ENCODE peak calls at places on chromosomes 3 and 15, in four cellular contexts. One of them, this sample, is unnamed.
A peak's percentile ranks its signal among the peaks of the same experiment; 100 is the strongest.

GRCh38 chr3:119091936-119092677 is 53.9 kb upstream of the TEX55 start:
- DNase-seq in HepG2: no peak
- DNase-seq in H1: no peak
- DNase-seq in K562: no peak
- DNase-seq in this sample: no peak

GRCh38 chr3:107845355-107846281 is 245.2 kb downstream of the CD47 start:
- DNase-seq in K562: no peak
- DNase-seq in H1: no peak
- DNase-seq in HepG2: no peak
- DNase-seq in this sample: no peak

GRCh38 chr3:36937492-36937891 is 7.4 kb downstream of the TRANK1 start:
- DNase-seq in K562: no peak
- DNase-seq in HepG2: no peak
- DNase-seq in H1: no peak
- DNase-seq in this sample: no peak

GRCh38 chr15:33360876-33361275 is 50.1 kb downstream of the RYR3 start:
- DNase-seq in HepG2: no peak
- DNase-seq in K562: no peak
- DNase-seq in H1: no peak
- DNase-seq in this sample: no peak

GRCh38 chr3:15241341-15241740 is 35.3 kb downstream of the CAPN7 start:
- DNase-seq in H1: no peak
- DNase-seq in K562: peak; percentile 66
- DNase-seq in HepG2: no peak
- DNase-seq in this sample: peak; percentile 32

GRCh38 chr15:38868326-38869114 is 303.9 kb upstream of the RASGRP1 start:
- DNase-seq in H1: no peak
- DNase-seq in HepG2: peak; percentile 11
- DNase-seq in K562: no peak
- DNase-seq in this sample: peak; percentile 88

GRCh38 chr15:45401665-45402161 is 23.4 kb upstream of the GATM start:
- DNase-seq in H1: no peak
- DNase-seq in HepG2: no peak
- DNase-seq in K562: no peak
- DNase-seq in this sample: no peak

GRCh38 chr15:48798319-48798718 is 12.6 kb downstream of the CEP152 start:
- DNase-seq in H1: no peak
- DNase-seq in K562: no peak
- DNase-seq in HepG2: no peak
- DNase-seq in this sample: no peak

GRCh38 chr15:75884041-75884440 is 19.6 kb upstream of the FBXO22 start:
- DNase-seq in H1: no peak
- DNase-seq in K562: no peak
- DNase-seq in HepG2: no peak
- DNase-seq in this sample: no peak

GRCh38 chr15:67548862-67549651 is 6.6 kb downstream of the MAP2K5 start:
- DNase-seq in K562: no peak
- DNase-seq in H1: peak; percentile 72
- DNase-seq in HepG2: no peak
- DNase-seq in this sample: no peak

GRCh38 chr3:194382892-194383223 is 13.3 kb upstream of the LRRC15 start:
- DNase-seq in H1: peak; percentile 53
- DNase-seq in K562: no peak
- DNase-seq in HepG2: no peak
- DNase-seq in this sample: no peak

GRCh38 chr15:77225641-77226040 is 154.7 kb upstream of the TSPAN3 start:
- DNase-seq in K562: no peak
- DNase-seq in H1: no peak
- DNase-seq in HepG2: peak; percentile 28
- DNase-seq in this sample: no peak

GRCh38 chr3:59812778-59813558 is 763.1 kb upstream of the CFAP20DC start:
- DNase-seq in H1: no peak
- DNase-seq in K562: no peak
- DNase-seq in HepG2: no peak
- DNase-seq in this sample: no peak

GRCh38 chr3:29384640-29385039 is 103.8 kb downstream of the RBMS3 start:
- DNase-seq in K562: no peak
- DNase-seq in H1: no peak
- DNase-seq in HepG2: no peak
- DNase-seq in this sample: no peak

GRCh38 chr3:35383719-35384555 is 255.4 kb upstream of the ARPP21 start:
- DNase-seq in HepG2: no peak
- DNase-seq in K562: no peak
- DNase-seq in H1: no peak
- DNase-seq in this sample: peak; percentile 27

GRCh38 chr3:188092648-188093047 is 61.3 kb upstream of the LPP start:
- DNase-seq in HepG2: no peak
- DNase-seq in H1: no peak
- DNase-seq in K562: no peak
- DNase-seq in this sample: no peak

GRCh38 chr15:94584833-94585244 is 353.5 kb downstream of the MCTP2 start:
- DNase-seq in HepG2: no peak
- DNase-seq in K562: no peak
- DNase-seq in H1: no peak
- DNase-seq in this sample: no peak

GRCh38 chr3:174242311-174243041 is 616.7 kb upstream of the NAALADL2 start:
- DNase-seq in K562: no peak
- DNase-seq in HepG2: no peak
- DNase-seq in H1: no peak
- DNase-seq in this sample: no peak

GRCh38 chr15:100708916-100709315 is 106.5 kb downstream of the ASB7 start:
- DNase-seq in HepG2: no peak
- DNase-seq in K562: no peak
- DNase-seq in H1: no peak
- DNase-seq in this sample: no peak

GRCh38 chr3:194301730-194302129 is 49.4 kb downstream of the CPN2 start:
- DNase-seq in H1: no peak
- DNase-seq in K562: no peak
- DNase-seq in HepG2: no peak
- DNase-seq in this sample: no peak

GRCh38 chr3:125236331-125236903 is 23.9 kb upstream of the SLC12A8 start:
- DNase-seq in H1: no peak
- DNase-seq in K562: no peak
- DNase-seq in HepG2: no peak
- DNase-seq in this sample: no peak

GRCh38 chr3:106029941-106030619 is 161.3 kb upstream of the CBLB start:
- DNase-seq in H1: no peak
- DNase-seq in K562: no peak
- DNase-seq in HepG2: no peak
- DNase-seq in this sample: no peak

GRCh38 chr15:49927462-49927861 is 191.6 kb downstream of the ATP8B4 start:
- DNase-seq in HepG2: no peak
- DNase-seq in K562: no peak
- DNase-seq in H1: no peak
- DNase-seq in this sample: no peak

GRCh38 chr3:67037615-67038014 is 39.5 kb downstream of the KBTBD8 start:
- DNase-seq in HepG2: no peak
- DNase-seq in K562: no peak
- DNase-seq in H1: no peak
- DNase-seq in this sample: no peak

GRCh38 chr3:62203561-62203960 is 169.8 kb downstream of the FEZF2 start:
- DNase-seq in H1: no peak
- DNase-seq in K562: no peak
- DNase-seq in HepG2: no peak
- DNase-seq in this sample: no peak

GRCh38 chr15:92904832-92905640 is 4.9 kb downstream of the CHD2 start:
- DNase-seq in HepG2: no peak
- DNase-seq in K562: no peak
- DNase-seq in H1: no peak
- DNase-seq in this sample: peak; percentile 53

GRCh38 chr3:149494759-149495580 is 20.5 kb downstream of the TM4SF4 start:
- DNase-seq in HepG2: no peak
- DNase-seq in K562: no peak
- DNase-seq in H1: no peak
- DNase-seq in this sample: no peak

GRCh38 chr3:111538687-111539086 is 3.3 kb upstream of the CD96 start:
- DNase-seq in K562: no peak
- DNase-seq in HepG2: peak; percentile 13
- DNase-seq in H1: no peak
- DNase-seq in this sample: no peak

GRCh38 chr15:58465866-58466517 is 34.2 kb downstream of the LIPC start:
- DNase-seq in K562: no peak
- DNase-seq in H1: no peak
- DNase-seq in HepG2: no peak
- DNase-seq in this sample: no peak

GRCh38 chr3:71281173-71281738 is 302.3 kb downstream of the FOXP1 start:
- DNase-seq in HepG2: no peak
- DNase-seq in H1: no peak
- DNase-seq in K562: no peak
- DNase-seq in this sample: no peak

GRCh38 chr3:4979401-4980228 is at the start of gene BHLHE40:
- DNase-seq in HepG2: no peak
- DNase-seq in H1: peak; percentile 72
- DNase-seq in K562: peak; percentile 43
- DNase-seq in this sample: no peak

GRCh38 chr3:70120360-70120966 is 120.9 kb downstream of the SAMMSON start:
- DNase-seq in K562: peak; percentile 67
- DNase-seq in H1: peak; percentile 91
- DNase-seq in HepG2: peak; percentile 65
- DNase-seq in this sample: peak; percentile 90

GRCh38 chr3:42130329-42131070 is 39.3 kb downstream of the TRAK1 start:
- DNase-seq in H1: no peak
- DNase-seq in K562: no peak
- DNase-seq in HepG2: peak; percentile 99
- DNase-seq in this sample: peak; percentile 85

GRCh38 chr3:170809975-170810357 is 60.0 kb downstream of the RPL22L1 start:
- DNase-seq in HepG2: no peak
- DNase-seq in K562: no peak
- DNase-seq in H1: no peak
- DNase-seq in this sample: no peak

GRCh38 chr3:176814252-176814651 is 383.0 kb downstream of the TBL1XR1 start:
- DNase-seq in K562: peak; percentile 9
- DNase-seq in H1: peak; percentile 83
- DNase-seq in HepG2: peak; percentile 32
- DNase-seq in this sample: peak; percentile 5
- TF ChIP-seq PHF8 in K562: no peak
- TF ChIP-seq PHF8 in H1: no peak
- TF ChIP-seq PHF8 in HepG2: no peak
- TF ChIP-seq PHF8 in this sample: no peak

GRCh38 chr3:160806094-160806493 is 50.1 kb downstream of the PPM1L start:
- DNase-seq in H1: no peak
- DNase-seq in HepG2: no peak
- DNase-seq in K562: no peak
- DNase-seq in this sample: no peak

GRCh38 chr3:160796813-160797164 is 40.8 kb downstream of the PPM1L start:
- DNase-seq in H1: no peak
- DNase-seq in K562: no peak
- DNase-seq in HepG2: peak; percentile 17
- DNase-seq in this sample: no peak

GRCh38 chr3:160797306-160797705 is 41.3 kb downstream of the PPM1L start:
- DNase-seq in K562: no peak
- DNase-seq in H1: no peak
- DNase-seq in HepG2: no peak
- DNase-seq in this sample: no peak

GRCh38 chr3:160804762-160805161 is 48.7 kb downstream of the PPM1L start:
- DNase-seq in K562: no peak
- DNase-seq in HepG2: no peak
- DNase-seq in H1: no peak
- DNase-seq in this sample: no peak

GRCh38 chr3:160801386-160802118 is 45.5 kb downstream of the PPM1L start:
- DNase-seq in H1: no peak
- DNase-seq in K562: no peak
- DNase-seq in HepG2: no peak
- DNase-seq in this sample: no peak
- TF ChIP-seq PHF8 in H1: no peak
- TF ChIP-seq PHF8 in K562: no peak
- TF ChIP-seq PHF8 in HepG2: no peak
- TF ChIP-seq PHF8 in this sample: no peak

GRCh38 chr3:114928989-114929620 is 218.0 kb downstream of the ZBTB20 start:
- DNase-seq in HepG2: no peak
- DNase-seq in K562: no peak
- DNase-seq in H1: no peak
- DNase-seq in this sample: no peak

GRCh38 chr3:114933407-114933806 is 213.7 kb downstream of the ZBTB20 start:
- DNase-seq in K562: no peak
- DNase-seq in HepG2: no peak
- DNase-seq in H1: no peak
- DNase-seq in this sample: no peak

DNA sequence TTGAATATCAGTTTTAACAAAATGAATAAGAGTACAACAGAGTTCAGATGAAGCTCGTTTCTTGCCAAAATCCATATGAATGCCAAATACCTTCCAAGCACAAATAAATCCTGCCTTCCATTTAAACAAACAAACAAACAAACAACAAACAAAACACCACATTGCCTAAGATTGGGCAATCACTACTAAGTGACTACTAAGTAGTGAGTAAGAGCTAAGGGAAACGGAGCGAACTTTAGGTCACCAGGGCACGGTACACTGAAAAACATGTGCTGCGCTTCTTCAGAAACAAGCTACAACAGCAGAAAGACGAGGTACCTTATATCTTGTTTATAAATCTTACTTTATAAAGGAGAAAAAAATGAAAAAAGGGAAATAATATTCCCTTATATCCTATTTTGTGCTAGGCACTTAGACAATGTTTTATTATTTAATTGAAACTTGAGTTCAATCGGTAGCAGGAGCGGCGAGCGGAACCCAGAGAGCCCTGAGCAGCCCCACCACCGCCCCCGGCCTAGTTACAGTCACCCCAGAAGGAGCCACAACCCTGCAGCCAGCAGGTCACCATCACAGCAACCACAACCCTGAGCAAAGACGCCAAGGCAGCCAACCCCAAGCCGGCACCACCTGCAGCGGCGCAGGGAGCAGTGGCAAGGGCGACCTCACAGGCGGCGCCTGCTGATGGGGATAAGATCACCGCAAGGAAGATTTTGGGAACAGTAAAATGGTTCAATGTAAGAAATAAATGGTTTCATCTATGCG is 216.9 kb downstream of the ZBTB20 start:
- DNase-seq in H1: no peak
- DNase-seq in K562: no peak
- DNase-seq in HepG2: no peak
- DNase-seq in this sample: no peak
- TF ChIP-seq PHF8 in H1: no peak
- TF ChIP-seq PHF8 in K562: no peak
- TF ChIP-seq PHF8 in HepG2: no peak
- TF ChIP-seq PHF8 in this sample: no peak

DNA sequence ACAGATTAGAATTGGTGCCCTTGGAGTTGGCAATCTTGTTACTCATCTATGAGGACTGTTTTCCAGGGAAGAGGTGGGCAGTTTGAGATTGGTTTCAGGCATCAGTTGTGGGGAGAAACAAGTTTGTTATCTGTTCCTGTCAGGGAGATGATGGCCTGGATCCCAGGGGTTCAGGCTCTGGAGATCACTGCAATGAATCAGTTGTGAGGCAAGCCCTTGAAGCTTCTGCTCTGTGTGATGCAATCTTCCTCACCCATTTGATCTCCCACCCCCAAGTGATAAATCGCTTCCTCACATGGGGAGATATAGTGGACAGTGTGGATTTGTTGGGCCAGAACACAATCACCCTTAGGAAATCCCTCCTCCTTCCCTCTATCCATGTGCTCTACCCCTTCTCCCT is 276.6 kb upstream of the LRTM1 start:
- DNase-seq in K562: no peak
- DNase-seq in HepG2: no peak
- DNase-seq in H1: no peak
- DNase-seq in this sample: no peak
- TF ChIP-seq PHF8 in K562: no peak
- TF ChIP-seq PHF8 in HepG2: no peak
- TF ChIP-seq PHF8 in H1: no peak
- TF ChIP-seq PHF8 in this sample: no peak

GRCh38 chr3:52415769-52416168 is 29.1 kb downstream of the SEMA3G start:
- DNase-seq in H1: no peak
- DNase-seq in HepG2: no peak
- DNase-seq in K562: no peak
- DNase-seq in this sample: no peak
- TF ChIP-seq PHF8 in H1: no peak
- TF ChIP-seq PHF8 in HepG2: no peak
- TF ChIP-seq PHF8 in K562: no peak
- TF ChIP-seq PHF8 in this sample: no peak